ENCODE peak calls at places on chromosomes 7 and 10, in four cellular contexts. X is fibroblast of gingiva, J is Right ventricle myocardium inferior, A is epithelial cell of prostate. N is an unnamed sample.

GRCh38 chr7:158470336-158470735 is 117.3 kb downstream of the PTPRN2 start:
- DNase-seq in X (no peak), J (no peak), A (no peak), N (no peak)

GRCh38 chr10:21860718-21861117 is 142.8 kb downstream of the DNAJC1 start:
- DNase-seq in X (no peak), J (no peak), A (peak; percentile 16), N (peak; percentile 0)

GRCh38 chr7:7512861-7513597 is 22.6 kb downstream of the COL28A1 start:
- DNase-seq in X (no peak), J (no peak), A (no peak), N (no peak)

GRCh38 chr10:26215923-26216576 is 524 bp upstream of the GAD2 start:
- DNase-seq in X (no peak), J (no peak), A (no peak), N (peak; percentile 67)

GRCh38 chr10:22713853-22714523 is 390 bp downstream of the PIP4K2A start:
- DNase-seq in X (peak; percentile 6), J (peak; percentile 71), A (no peak), N (peak; percentile 25)

GRCh38 chr10:68550747-68551411 is 9.3 kb upstream of the TET1 start:
- DNase-seq in X (peak; percentile 77), J (no peak), A (peak; percentile 12), N (peak; percentile 52)

GRCh38 chr10:114271014-114271778 is 32.1 kb downstream of the VWA2 start:
- DNase-seq in X (no peak), J (no peak), A (peak; percentile 84), N (peak; percentile 83)

GRCh38 chr7:106260136-106260561 is 24.6 kb downstream of the NAMPT start:
- DNase-seq in X (no peak), J (no peak), A (no peak), N (no peak)

GRCh38 chr10:96846926-96847325 is 14.8 kb downstream of the LCOR start:
- DNase-seq in X (no peak), J (no peak), A (no peak), N (no peak)

GRCh38 chr10:85430991-85431390 is 935.6 kb downstream of the GRID1 start:
- DNase-seq in X (no peak), J (no peak), A (no peak), N (no peak)

GRCh38 chr10:117477961-117478670 is 64.4 kb upstream of the EMX2 start:
- DNase-seq in X (no peak), J (no peak), A (peak; percentile 90), N (peak; percentile 72)

GRCh38 chr7:122942765-122943164 is 52.7 kb downstream of the TAS2R16 start:
- DNase-seq in X (no peak), J (no peak), A (no peak), N (no peak)

GRCh38 chr7:820341-820740 is 11.9 kb upstream of the SUN1 start:
- DNase-seq in X (no peak), J (no peak), A (no peak), N (no peak)

GRCh38 chr7:17299477-17299991 is 1.1 kb downstream of the AHR start:
- DNase-seq in X (no peak), J (no peak), A (no peak), N (peak; percentile 47)

GRCh38 chr10:90969148-90969547 is 48.3 kb upstream of the ANKRD1 start:
- DNase-seq in X (no peak), J (no peak), A (no peak), N (peak; percentile 22)

GRCh38 chr10:110483633-110484032 is 14.1 kb upstream of the DUSP5 start:
- DNase-seq in X (no peak), J (no peak), A (no peak), N (no peak)

GRCh38 chr10:113329121-113329596 is 223.7 kb upstream of the HABP2 start:
- DNase-seq in X (peak; percentile 91), J (no peak), A (no peak), N (peak; percentile 46)

GRCh38 chr7:142894112-142894835 is 8.7 kb upstream of the TRPV6 start:
- DNase-seq in X (no peak), J (no peak), A (no peak), N (no peak)

GRCh38 chr7:1856966-1857441 is 186.9 kb downstream of the ELFN1 start:
- DNase-seq in X (no peak), J (peak; percentile 37), A (no peak), N (no peak)

GRCh38 chr7:104548861-104549260 is 220.5 kb downstream of the LHFPL3 start:
- DNase-seq in X (no peak), J (no peak), A (no peak), N (peak; percentile 37)

GRCh38 chr7:26704036-26704435 is 160.4 kb downstream of the SKAP2 start:
- DNase-seq in X (no peak), J (no peak), A (no peak), N (no peak)

GRCh38 chr10:19930936-19931859 is 115.0 kb downstream of the PLXDC2 start:
- DNase-seq in X (peak; percentile 41), J (no peak), A (peak; percentile 86), N (peak; percentile 4)

GRCh38 chr7:139679731-139680594 is 97.8 kb downstream of the HIPK2 start:
- DNase-seq in X (peak; percentile 62), J (no peak), A (no peak), N (peak; percentile 78)

GRCh38 chr7:70698219-70698832 is 433.6 kb upstream of the GALNT17 start:
- DNase-seq in X (peak; percentile 58), J (no peak), A (no peak), N (peak; percentile 75)

GRCh38 chr10:123796736-123797135 is 94.9 kb downstream of the CPXM2 start:
- DNase-seq in X (no peak), J (no peak), A (no peak), N (no peak)

GRCh38 chr10:114821915-114822770 is 563 bp downstream of the FHIP2A start:
- DNase-seq in X (peak; percentile 6), J (peak; percentile 69), A (no peak), N (peak; percentile 50)

GRCh38 chr10:69914373-69915268 is 112.9 kb downstream of the COL13A1 start:
- DNase-seq in X (peak; percentile 49), J (peak; percentile 83), A (no peak), N (peak; percentile 67)

GRCh38 chr10:14466256-14466655 is 135.5 kb upstream of the FRMD4A start:
- DNase-seq in X (no peak), J (no peak), A (no peak), N (peak; percentile 75)

GRCh38 chr10:121644501-121644900 is 46.3 kb upstream of the FGFR2 start:
- DNase-seq in X (no peak), J (no peak), A (no peak), N (no peak)

GRCh38 chr7:82821037-82821436 is 341.6 kb downstream of the PCLO start:
- DNase-seq in X (no peak), J (no peak), A (no peak), N (no peak)

GRCh38 chr10:7507887-7508726 is 97.3 kb upstream of the SFMBT2 start:
- DNase-seq in X (no peak), J (no peak), A (no peak), N (no peak)

GRCh38 chr7:66539948-66540375 is 88.7 kb upstream of the KCTD7 start:
- DNase-seq in X (no peak), J (no peak), A (no peak), N (no peak)

GRCh38 chr10:110634527-110635209 is 9.5 kb upstream of the RBM20 start:
- DNase-seq in X (no peak), J (peak; percentile 80), A (no peak), N (peak; percentile 56)

GRCh38 chr7:126228356-126229061 is 1024.2 kb downstream of the GRM8 start:
- DNase-seq in X (no peak), J (no peak), A (no peak), N (no peak)

GRCh38 chr7:157080111-157080730 is 58.5 kb upstream of the UBE3C start:
- DNase-seq in X (no peak), J (no peak), A (no peak), N (peak; percentile 51)

GRCh38 chr10:101974091-101974799 is 81.7 kb downstream of the ARMH3 start:
- DNase-seq in X (peak; percentile 9), J (no peak), A (no peak), N (no peak)

GRCh38 chr10:1148855-1149620 is 92.9 kb downstream of the WDR37 start:
- DNase-seq in X (no peak), J (peak; percentile 28), A (no peak), N (no peak)